ENCODE peak calls at places on chromosomes 12 and 14, in five cellular contexts. M is suprapubic skin; O is GM23248; R is CD4-positive, CD25-positive, alpha-beta regulatory T cell; I is body of pancreas. J is an unnamed sample. For H3K4me1, the result is how much of the 10 kb centered on the place peaks cover.

GRCh38 chr14:45096218-45096617 is 12.3 kb downstream of the PRPF39 start:
- DNase-seq in M (no peak), I (no peak), R (no peak), O (no peak), J (no peak)

GRCh38 chr14:61438860-61439765 is 117.7 kb downstream of the PRKCH start:
- DNase-seq in O (peak), R (no peak), M (no peak), I (peak), J (no peak)

GRCh38 chr14:81472096-81472800 is 61.4 kb downstream of the SEL1L start:
- DNase-seq in O (no peak), I (no peak), R (no peak), M (no peak), J (no peak)

GRCh38 chr12:55816876-55817351 is 610 bp downstream of the SARNP start:
- DNase-seq in M (no peak), O (peak), I (no peak), R (no peak), J (no peak)

GRCh38 chr12:121383601-121384019 is 16.3 kb upstream of the RNF34 start:
- DNase-seq in R (no peak), M (no peak), O (no peak), I (no peak), J (no peak)

GRCh38 chr12:68303850-68304249 is 28.3 kb downstream of the MDM1 start:
- DNase-seq in O (no peak), M (no peak), I (no peak), R (no peak), J (no peak)

GRCh38 chr12:22282283-22282682 is 52.2 kb downstream of the ST8SIA1 start:
- DNase-seq in R (no peak), I (no peak), O (peak), M (no peak), J (no peak)

GRCh38 chr12:78719721-78720120 is 144.9 kb upstream of the SYT1 start:
- DNase-seq in R (no peak), M (no peak), I (no peak), O (no peak), J (no peak)

GRCh38 chr12:46160081-46160980 is 108.5 kb downstream of the SLC38A1 start:
- DNase-seq in I (no peak), M (no peak), O (peak), R (no peak), J (no peak)

GRCh38 chr14:49852351-49853157 is at the start of gene NEMF:
- DNase-seq in I (peak), R (peak), M (peak), O (peak), J (peak)

GRCh38 chr14:53011053-53011462 is 60.2 kb upstream of the FERMT2 start:
- DNase-seq in R (no peak), O (peak), M (peak), I (peak), J (no peak)

GRCh38 chr12:129226005-129226404 is 372.7 kb downstream of the GLT1D1 start:
- DNase-seq in I (no peak), R (no peak), M (no peak), O (no peak), J (no peak)

GRCh38 chr14:87133073-87133815 is 859.7 kb downstream of the GALC start:
- DNase-seq in R (no peak), M (no peak), O (peak), I (no peak), J (no peak)

GRCh38 chr12:8052679-8053078 is 13.5 kb downstream of the C3AR1 start:
- DNase-seq in R (no peak), M (no peak), I (peak), O (no peak), J (no peak)

GRCh38 chr12:75635606-75636444 is 124.4 kb upstream of the KRR1 start:
- DNase-seq in O (peak), M (no peak), R (no peak), I (no peak), J (no peak)

GRCh38 chr14:80784824-80785223 is 156.7 kb downstream of the CEP128 start:
- DNase-seq in R (no peak), O (peak), I (no peak), M (no peak), J (no peak)

GRCh38 chr14:69711065-69711464 is 55.9 kb upstream of the SRSF5 start:
- DNase-seq in R (no peak), O (no peak), I (peak), M (no peak), J (no peak)

GRCh38 chr12:1056390-1056789 is 65.4 kb downstream of the ERC1 start:
- DNase-seq in I (no peak), M (no peak), O (no peak), R (no peak), J (no peak)

GRCh38 chr12:96263449-96263902 is 69.3 kb downstream of the ELK3 start:
- DNase-seq in M (no peak), O (no peak), R (no peak), I (peak), J (no peak)

GRCh38 chr14:23068792-23069412 is 11.6 kb upstream of the CDH24 start:
- DNase-seq in I (peak), O (peak), R (peak), M (peak), J (peak)

GRCh38 chr12:120725151-120725658 is 421 bp upstream of the ACADS start:
- DNase-seq in I (no peak), O (no peak), R (no peak), M (no peak), J (no peak)

GRCh38 chr14:38078393-38078792 is 129.3 kb upstream of the SSTR1 start:
- DNase-seq in O (no peak), M (no peak), R (peak), I (peak), J (no peak)

DNA sequence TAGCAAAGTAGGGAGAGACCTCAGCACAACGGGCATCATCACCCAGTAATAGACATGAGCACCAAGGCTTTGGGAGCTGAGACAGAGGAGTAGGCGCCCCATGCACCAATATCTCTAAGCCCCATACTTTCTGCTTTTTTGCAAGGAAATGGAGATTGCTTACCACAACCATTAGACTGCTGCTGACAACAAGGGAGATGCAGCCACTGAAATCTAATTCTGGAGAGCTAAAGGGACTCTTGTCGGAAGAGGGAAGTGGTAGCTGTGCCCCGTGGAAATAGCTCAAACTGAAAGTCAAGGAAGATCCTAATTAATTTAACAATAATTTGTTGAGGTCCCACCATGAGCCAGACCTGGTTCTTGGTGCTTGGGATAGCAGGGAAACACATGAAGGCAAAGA is 1131.1 kb downstream of the BCL11B start:
- DNase-seq in I (no peak), O (no peak), M (no peak), R (no peak), J (no peak)
- H3K4me1 ChIP-seq in I (under half), O (under half), M (under half), R (half or more), J (half or more)

DNA sequence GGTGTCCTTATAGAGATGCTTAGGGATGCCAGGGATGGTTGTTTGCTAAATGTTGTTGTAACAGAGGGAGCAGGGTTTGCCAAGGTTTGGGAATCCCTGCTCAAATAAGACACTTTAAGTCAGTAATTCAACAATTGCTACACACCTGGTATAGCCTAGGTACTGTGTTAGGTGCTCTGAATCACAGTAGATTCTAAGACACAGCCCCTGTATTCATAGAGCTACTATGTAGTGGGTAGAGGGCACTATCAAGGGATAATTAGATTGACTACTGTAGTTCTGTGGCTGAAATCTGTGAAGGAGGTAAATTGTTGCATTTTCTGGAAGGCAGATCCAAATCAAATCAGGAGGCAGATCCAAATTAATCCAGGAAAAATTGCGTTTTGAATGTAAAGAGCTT is 149.2 kb downstream of the C12orf75 start:
- DNase-seq in O (no peak), I (no peak), M (no peak), R (no peak), J (no peak)
- H3K4me1 ChIP-seq in O (under half), I (under half), M (under half), R (under half), J (under half)

GRCh38 chr14:72443256-72443655 is 450.6 kb downstream of the DPF3 start:
- DNase-seq in O (no peak), M (no peak), I (no peak), R (no peak), J (no peak)
- H3K4me1 ChIP-seq in O (under half), M (under half), I (under half), R (under half), J (under half)

DNA sequence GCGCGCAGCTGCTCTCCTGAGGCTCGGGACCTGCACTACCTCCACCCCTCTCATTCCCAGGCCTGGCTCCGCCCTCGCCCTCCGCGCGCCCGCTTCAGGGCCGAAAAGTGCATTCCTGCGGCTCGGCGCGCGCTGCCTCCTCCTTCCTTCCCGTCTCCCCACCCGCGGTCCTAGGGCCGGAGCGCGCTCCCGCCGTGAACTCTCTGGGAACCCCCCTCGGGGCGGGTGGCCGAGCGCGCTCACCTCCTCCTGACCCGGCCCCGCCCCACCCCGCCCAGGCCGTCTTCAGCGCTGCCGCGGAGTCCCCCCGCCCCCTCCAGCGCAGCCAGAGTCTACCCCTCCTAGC is 11.2 kb downstream of the RARG start:
- DNase-seq in R (peak), I (peak), O (peak), M (peak), J (peak)
- H3K4me1 ChIP-seq in R (half or more), I (half or more), O (half or more), M (half or more), J (half or more)

GRCh38 chr12:11698729-11699128 is 49.3 kb downstream of the ETV6 start:
- DNase-seq in M (no peak), I (no peak), R (no peak), O (no peak), J (no peak)
- H3K4me1 ChIP-seq in M (under half), I (half or more), R (under half), O (under half), J (under half)

GRCh38 chr12:112422531-112422930 is 3.8 kb downstream of the PTPN11 start:
- DNase-seq in M (peak), R (no peak), O (peak), I (no peak), J (no peak)
- H3K4me1 ChIP-seq in M (half or more), R (under half), O (under half), I (under half), J (under half)

DNA sequence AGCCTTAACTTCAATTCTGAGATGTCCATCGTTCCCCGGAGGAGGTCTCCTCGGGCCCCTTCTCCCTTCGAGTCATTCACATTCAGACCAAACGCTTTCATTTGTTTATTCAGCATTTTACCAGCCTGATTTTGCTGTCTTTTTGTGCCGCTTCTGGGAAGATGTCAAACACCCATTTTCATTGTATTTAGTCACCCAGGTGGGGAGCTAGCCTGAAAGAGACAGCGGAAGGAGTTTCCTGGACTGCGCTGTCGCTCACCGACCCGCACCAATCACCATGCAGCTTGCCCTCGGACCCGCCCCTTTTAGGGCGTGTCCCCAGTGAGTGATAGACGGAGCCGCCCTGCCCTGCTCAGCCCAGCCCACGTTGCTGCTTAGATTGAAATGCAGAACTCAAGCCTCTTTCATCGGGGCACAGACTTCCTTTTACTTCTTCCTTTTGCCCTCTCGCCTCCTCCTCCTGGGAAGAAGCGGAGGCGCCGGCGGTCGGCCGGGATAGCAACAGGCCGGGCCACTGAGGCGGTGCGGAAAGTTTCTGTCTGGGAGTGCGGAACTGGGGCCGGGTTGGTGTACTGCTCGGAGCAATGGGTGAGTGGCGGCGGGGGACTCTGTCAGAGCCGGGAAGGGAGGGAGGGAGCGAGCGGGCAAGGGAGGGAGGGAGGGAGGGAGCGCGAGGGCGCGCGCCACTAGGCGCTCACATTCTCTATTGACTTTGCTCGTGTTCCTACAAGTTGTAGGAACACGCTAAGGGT is at the start of gene PAX9:
- DNase-seq in O (peak), I (peak), M (peak), R (no peak), J (no peak)
- H3K4me1 ChIP-seq in O (under half), I (half or more), M (under half), R (under half), J (under half)

DNA sequence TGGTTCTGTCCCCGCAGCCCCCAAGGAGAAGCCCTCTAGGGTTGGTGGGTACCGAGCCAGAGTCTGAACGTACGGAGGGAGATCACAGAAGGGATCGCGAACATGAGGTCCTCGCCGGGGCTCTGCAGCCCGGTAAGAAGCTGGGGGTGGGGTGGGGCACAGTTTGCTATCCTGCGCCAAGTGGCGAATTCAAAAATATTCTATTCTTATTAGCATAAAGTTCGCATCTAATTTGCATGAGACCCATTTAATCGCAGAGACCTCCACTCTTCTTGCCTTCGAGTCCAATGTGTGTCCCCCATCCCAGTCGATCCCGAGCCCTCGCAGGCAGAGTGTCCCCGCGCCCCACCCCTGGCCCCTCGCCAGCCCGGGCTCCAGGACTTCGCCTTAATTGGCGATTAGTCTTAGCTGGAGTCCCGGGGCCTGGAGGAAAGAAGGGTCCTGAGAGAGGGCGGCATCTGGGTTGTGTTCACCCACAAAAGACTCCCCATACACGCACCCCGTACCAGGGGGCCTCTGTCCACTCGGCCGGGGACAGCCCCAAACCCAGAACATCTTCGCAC is 601 bp upstream of the ARHGEF25 start:
- DNase-seq in R (no peak), M (no peak), O (peak), I (no peak), J (no peak)
- H3K4me1 ChIP-seq in R (under half), M (under half), O (under half), I (under half), J (under half)

GRCh38 chr14:85223667-85224066 is 306.3 kb upstream of the FLRT2 start:
- DNase-seq in I (no peak), M (no peak), O (no peak), R (no peak), J (no peak)
- H3K4me1 ChIP-seq in I (under half), M (under half), O (under half), R (under half), J (under half)

J was measured in effector memory CD4-positive, alpha-beta T cell.